ENCODE peak calls at places on chromosomes 16 and 17, in six cellular contexts. C is cardiac fibroblast, U is T follicular helper cell, Q is iPS-NIHi11, A is dorsolateral prefrontal cortex, P is NCI-H1436 treated with DMSO at 0.1 percent for 48 hours. Y is an unnamed sample.

GRCh38 chr16:46857261-46857962 is 26.4 kb upstream of the C16orf87 start:
- DNase-seq in A (peak), P (peak), C (peak), Q (peak), U (no peak), Y (no peak)

GRCh38 chr16:57639172-57639571 is 10.7 kb downstream of the ADGRG1 start:
- DNase-seq in C (peak), U (no peak), P (peak), A (peak), Q (peak), Y (no peak)

GRCh38 chr16:50861926-50862325 is 120.0 kb downstream of the CYLD start:
- DNase-seq in C (peak), A (no peak), U (no peak), P (no peak), Q (no peak), Y (no peak)

GRCh38 chr17:10737168-10737622 is 7.4 kb upstream of the TMEM220 start:
- DNase-seq in U (peak), C (peak), Q (peak), P (no peak), A (peak), Y (no peak)

GRCh38 chr17:29778936-29779811 is 150.9 kb downstream of the SSH2 start:
- DNase-seq in C (peak), Q (peak), U (peak), A (peak), P (peak), Y (peak)

GRCh38 chr16:87543436-87544191 is 50.8 kb upstream of the ZCCHC14 start:
- DNase-seq in C (no peak), Q (no peak), P (no peak), A (no peak), U (no peak), Y (no peak)

GRCh38 chr17:2453325-2453724 is 52.5 kb upstream of the MNT start:
- DNase-seq in C (no peak), Q (no peak), A (no peak), P (no peak), U (no peak), Y (no peak)

GRCh38 chr17:66753126-66753920 is 81.6 kb upstream of the CACNG5 start:
- DNase-seq in Q (no peak), U (no peak), A (no peak), P (no peak), C (no peak), Y (no peak)

GRCh38 chr17:49230636-49231562 is at the start of gene PHOSPHO1:
- DNase-seq in Q (peak), U (peak), A (peak), C (peak), P (peak), Y (peak)

GRCh38 chr17:82092094-82092586 is 5.9 kb downstream of the FASN start:
- DNase-seq in P (no peak), A (no peak), C (no peak), U (no peak), Q (no peak), Y (no peak)

GRCh38 chr17:4980644-4981216 is 6.7 kb downstream of the CAMTA2 start:
- DNase-seq in Q (peak), P (no peak), C (peak), U (no peak), A (no peak), Y (no peak)

GRCh38 chr17:37671813-37672544 is 28.7 kb upstream of the DDX52 start:
- DNase-seq in Q (no peak), P (no peak), C (peak), A (no peak), U (no peak), Y (no peak)

GRCh38 chr17:2814499-2815341 is 18.5 kb downstream of the RAP1GAP2 start:
- DNase-seq in U (peak), P (no peak), A (no peak), C (no peak), Q (no peak), Y (peak)

GRCh38 chr17:82846061-82846691 is 6.4 kb upstream of the ZNF750 start:
- DNase-seq in Q (no peak), C (no peak), U (no peak), P (no peak), A (no peak), Y (no peak)

GRCh38 chr17:21168555-21168865 is 41.7 kb downstream of the DHRS7B start:
- DNase-seq in U (no peak), P (no peak), A (no peak), C (no peak), Q (no peak), Y (no peak)

GRCh38 chr16:27768651-27769270 is 218.8 kb downstream of the KATNIP start:
- DNase-seq in Q (no peak), U (no peak), P (no peak), A (no peak), C (no peak), Y (no peak)

GRCh38 chr16:52573365-52574104 is 26.6 kb upstream of the TOX3 start:
- DNase-seq in P (no peak), C (no peak), A (no peak), U (no peak), Q (no peak), Y (no peak)

GRCh38 chr17:79655672-79656290 is 44.9 kb upstream of the RBFOX3 start:
- DNase-seq in C (no peak), Q (no peak), U (no peak), P (no peak), A (no peak), Y (no peak)